ENCODE peak calls at places on chromosomes 7 and 10, in six cellular contexts. J is heart right ventricle, G is H9, K is left lung, A is hepatocyte, Z is aorta. U is an unnamed sample. For H3K4me1, the result is how much of the 10 kb centered on the place peaks cover.

GRCh38 chr10:17109475-17110207 is 20.0 kb downstream of the CUBN start:
- DNase-seq in J (no peak), Z (no peak), K (no peak), G (no peak), A (no peak), U (no peak)

GRCh38 chr7:7989985-7990761 is 21.6 kb downstream of the GLCCI1 start:
- DNase-seq in A (no peak), Z (no peak), K (no peak), G (no peak), J (no peak), U (no peak)

GRCh38 chr10:119313645-119314044 is 106.3 kb downstream of the GRK5 start:
- DNase-seq in K (no peak), Z (no peak), J (no peak), G (no peak), A (no peak), U (no peak)

GRCh38 chr10:14648936-14649335 is 125.8 kb downstream of the FAM107B start:
- DNase-seq in K (no peak), J (no peak), G (no peak), Z (no peak), A (no peak), U (no peak)

GRCh38 chr10:48692748-48693147 is 8.1 kb downstream of the WDFY4 start:
- DNase-seq in J (no peak), A (no peak), G (no peak), K (no peak), Z (no peak), U (no peak)

GRCh38 chr7:85749715-85750453 is 563.0 kb upstream of the SEMA3D start:
- DNase-seq in Z (no peak), G (peak), J (no peak), K (no peak), A (no peak), U (peak)

GRCh38 chr7:517848-518629 is 1.6 kb downstream of the PDGFA start:
- DNase-seq in Z (peak), J (peak), K (peak), A (peak), G (no peak), U (peak)

GRCh38 chr10:16904619-16905018 is 87.4 kb upstream of the RSU1 start:
- DNase-seq in G (no peak), K (no peak), J (peak), A (no peak), Z (no peak), U (no peak)

GRCh38 chr7:149822353-149822943 is 15.7 kb upstream of the ZNF862 start:
- DNase-seq in G (no peak), Z (peak), J (no peak), K (no peak), A (no peak), U (peak)

GRCh38 chr7:46201966-46202365 is 280.9 kb upstream of the IGFBP3 start:
- DNase-seq in J (no peak), A (no peak), G (no peak), K (no peak), Z (no peak), U (no peak)

GRCh38 chr7:144408116-144408515 is 4.6 kb upstream of the NOBOX start:
- DNase-seq in A (no peak), G (no peak), Z (no peak), K (no peak), J (no peak), U (no peak)

GRCh38 chr10:98855403-98856189 is 380.1 kb downstream of the HPSE2 start:
- DNase-seq in J (no peak), K (no peak), G (no peak), A (no peak), Z (no peak), U (no peak)

GRCh38 chr7:92279429-92280031 is 33.8 kb downstream of the ANKIB1 start:
- DNase-seq in G (no peak), A (no peak), J (no peak), K (no peak), Z (no peak), U (no peak)

GRCh38 chr10:110852255-110852896 is 19.4 kb upstream of the PDCD4 start:
- DNase-seq in G (no peak), Z (no peak), A (peak), J (no peak), K (no peak), U (peak)

GRCh38 chr10:78656815-78657621 is 411.7 kb upstream of the ZMIZ1 start:
- DNase-seq in Z (no peak), J (no peak), G (no peak), A (peak), K (no peak), U (peak)

GRCh38 chr7:92503767-92504166 is 24.6 kb downstream of the PEX1 start:
- DNase-seq in G (no peak), J (no peak), A (no peak), K (no peak), Z (no peak), U (no peak)

GRCh38 chr7:91020611-91021385 is 243.4 kb upstream of the FZD1 start:
- DNase-seq in Z (no peak), A (no peak), J (no peak), K (no peak), G (no peak), U (no peak)

GRCh38 chr10:60334991-60335390 is 54.7 kb downstream of the ANK3 start:
- DNase-seq in K (no peak), G (no peak), Z (no peak), J (no peak), A (no peak), U (no peak)

GRCh38 chr10:109593686-109594085 is 329.6 kb downstream of the XPNPEP1 start:
- DNase-seq in K (no peak), G (no peak), J (no peak), Z (no peak), A (no peak), U (no peak)

GRCh38 chr7:16754869-16755317 is 1.3 kb downstream of the TSPAN13 start:
- DNase-seq in J (no peak), G (no peak), Z (no peak), A (peak), K (no peak), U (no peak)

GRCh38 chr7:81690251-81690650 is 79.6 kb downstream of the HGF start:
- DNase-seq in G (peak), K (no peak), Z (no peak), J (no peak), A (no peak), U (no peak)

GRCh38 chr10:113126506-113127192 is 176.6 kb downstream of the TCF7L2 start:
- DNase-seq in G (peak), A (peak), K (peak), J (peak), Z (peak), U (peak)

GRCh38 chr7:18570890-18571478 is 75.4 kb downstream of the HDAC9 start:
- DNase-seq in Z (no peak), A (peak), K (no peak), J (no peak), G (no peak), U (no peak)

GRCh38 chr10:12720217-12720981 is 281.1 kb downstream of the CCDC3 start:
- DNase-seq in A (peak), G (no peak), Z (peak), J (peak), K (peak), U (peak)

GRCh38 chr10:102113956-102114857 is 6.0 kb downstream of the LDB1 start:
- DNase-seq in K (peak), G (peak), Z (peak), J (no peak), A (peak), U (peak)

GRCh38 chr7:111958889-111959288 is 247.3 kb downstream of the DOCK4 start:
- DNase-seq in J (no peak), K (no peak), G (no peak), A (no peak), Z (no peak), U (no peak)

GRCh38 chr7:17991866-17992648 is 35.6 kb downstream of the PRPS1L1 start:
- DNase-seq in A (no peak), K (no peak), G (peak), Z (peak), J (no peak), U (no peak)

GRCh38 chr7:23267357-23267756 is 20.8 kb downstream of the GPNMB start:
- DNase-seq in Z (no peak), J (no peak), A (no peak), G (no peak), K (no peak), U (no peak)

GRCh38 chr10:102068216-102068615 is 3.1 kb downstream of the HPS6 start:
- DNase-seq in K (no peak), Z (no peak), A (peak), J (peak), G (no peak), U (no peak)

GRCh38 chr10:88892223-88892967 is 12.3 kb downstream of the STAMBPL1 start:
- DNase-seq in A (no peak), K (no peak), G (peak), Z (no peak), J (no peak), U (no peak)

DNA sequence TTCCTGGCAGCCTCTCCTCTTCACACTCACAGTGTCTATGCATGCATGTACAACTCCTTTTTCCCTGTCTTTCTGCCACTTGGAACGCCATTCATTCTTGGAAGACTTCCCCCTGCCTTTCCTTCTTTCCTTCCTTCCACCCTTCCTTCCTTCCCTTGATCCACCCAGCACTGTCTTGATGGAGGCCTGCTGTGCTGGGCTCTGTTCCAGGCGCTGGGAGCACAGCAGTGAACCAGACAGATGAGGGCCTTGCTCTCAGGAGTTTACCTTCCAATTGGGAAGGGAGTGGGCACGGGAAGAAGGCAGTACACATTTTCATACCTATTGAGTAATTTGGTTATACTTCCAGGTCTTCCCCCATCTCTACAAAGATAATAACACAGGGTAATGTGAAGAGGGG is 114.7 kb downstream of the SH3PXD2A start:
- DNase-seq in K (no peak), J (no peak), A (no peak), G (no peak), Z (no peak), U (no peak)
- H3K27ac ChIP-seq in K (peak), J (no peak), A (no peak), G (no peak), Z (no peak), U (no peak)

GRCh38 chr10:129465796-129466702 is 992 bp upstream of the MGMT start:
- DNase-seq in J (no peak), K (no peak), Z (no peak), G (no peak), A (no peak), U (no peak)
- H3K4me1 ChIP-seq in J (under half), K (under half), Z (under half), G (under half), A (under half), U (under half)

GRCh38 chr7:28512648-28513435 is 100.5 kb downstream of the CREB5 start:
- DNase-seq in J (no peak), G (no peak), A (no peak), K (no peak), Z (no peak), U (no peak)

GRCh38 chr7:28507538-28508282 is 95.4 kb downstream of the CREB5 start:
- DNase-seq in J (no peak), G (no peak), A (no peak), Z (no peak), K (no peak), U (no peak)

GRCh38 chr7:28510022-28510367 is 97.7 kb downstream of the CREB5 start:
- DNase-seq in J (no peak), Z (no peak), G (no peak), A (no peak), K (no peak), U (no peak)

GRCh38 chr7:28505861-28506260 is 93.5 kb downstream of the CREB5 start:
- DNase-seq in J (no peak), G (no peak), A (no peak), K (no peak), Z (no peak), U (no peak)

DNA sequence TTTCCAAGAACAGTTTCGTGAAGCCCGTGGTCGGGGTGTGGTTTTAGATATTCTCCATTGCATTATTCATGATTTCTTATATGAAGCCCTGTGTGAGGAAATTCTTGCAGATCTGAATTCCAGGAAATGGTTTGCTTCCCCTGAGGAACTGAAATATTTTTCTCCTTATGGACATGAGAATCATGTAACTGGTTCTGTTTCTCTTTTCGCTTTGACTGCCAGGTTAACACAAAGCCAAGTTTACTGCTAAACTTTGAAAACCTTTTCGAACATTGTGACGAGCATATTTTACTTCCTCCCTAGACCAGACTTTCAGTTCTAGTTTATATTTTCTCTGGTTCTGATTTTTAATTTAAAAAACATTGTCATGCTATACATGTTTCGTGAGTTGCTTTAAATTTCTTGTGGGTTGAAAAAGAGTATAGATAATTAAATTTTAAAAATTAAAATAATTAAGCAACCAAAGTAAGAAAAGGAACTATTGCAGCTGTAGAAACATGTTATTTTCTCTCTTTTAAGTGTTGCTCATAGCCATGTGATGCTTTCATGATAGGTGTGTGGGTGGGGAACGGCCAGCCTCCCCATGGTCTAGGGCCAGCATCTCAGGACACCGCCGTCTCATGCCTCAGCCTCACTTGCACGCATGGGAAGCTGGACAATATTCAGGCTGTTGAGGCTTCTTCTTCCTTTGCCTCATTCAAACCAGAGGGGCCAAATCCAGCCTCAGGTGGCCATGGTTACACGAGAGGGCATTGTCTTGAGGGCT is 97.1 kb downstream of the CREB5 start:
- DNase-seq in K (peak), J (peak), Z (no peak), G (no peak), A (no peak), U (no peak)
- H3K27ac ChIP-seq in K (peak), J (no peak), Z (no peak), G (no peak), A (no peak), U (no peak)

GRCh38 chr10:513393-513792 is 176.1 kb downstream of the DIP2C start:
- DNase-seq in G (no peak), Z (no peak), J (no peak), K (no peak), A (no peak), U (peak)

GRCh38 chr10:514137-514671 is 175.3 kb downstream of the DIP2C start:
- DNase-seq in A (no peak), G (no peak), Z (no peak), K (no peak), J (no peak), U (peak)

GRCh38 chr10:517236-517635 is 172.2 kb downstream of the DIP2C start:
- DNase-seq in G (no peak), Z (no peak), J (no peak), K (no peak), A (no peak), U (no peak)

GRCh38 chr10:516766-517165 is 172.7 kb downstream of the DIP2C start:
- DNase-seq in A (no peak), G (no peak), J (no peak), Z (no peak), K (no peak), U (peak)

DNA sequence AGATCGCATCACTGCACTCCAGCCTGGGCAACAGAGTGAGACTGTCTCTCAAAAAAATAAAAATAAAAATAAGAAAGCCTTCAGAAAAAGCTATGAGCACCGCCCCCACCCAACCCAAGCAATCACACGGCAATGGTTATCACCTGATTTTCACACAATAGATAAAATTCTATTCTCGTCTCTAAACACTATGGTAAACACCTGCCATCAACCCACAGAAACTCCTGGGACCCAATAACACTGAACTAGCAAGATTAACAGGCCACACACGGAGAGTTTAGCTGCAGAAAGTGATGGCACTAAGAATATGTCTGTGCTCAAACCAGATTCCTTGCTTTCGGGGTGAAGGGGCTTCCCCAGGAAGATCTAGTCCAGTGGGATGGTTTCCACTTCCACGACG is 173.8 kb downstream of the DIP2C start:
- DNase-seq in A (no peak), K (no peak), J (no peak), Z (no peak), G (no peak), U (no peak)
- H3K4me1 ChIP-seq in A (under half), K (under half), J (under half), Z (under half), G (under half), U (under half)

GRCh38 chr7:55538538-55538937 is 33.8 kb downstream of the VOPP1 start:
- DNase-seq in J (no peak), Z (no peak), A (peak), K (no peak), G (no peak), U (no peak)

GRCh38 chr7:55540226-55540858 is 32.0 kb downstream of the VOPP1 start:
- DNase-seq in Z (no peak), K (no peak), A (no peak), J (no peak), G (no peak), U (peak)

GRCh38 chr7:55536619-55537457 is 35.5 kb downstream of the VOPP1 start:
- DNase-seq in Z (peak), J (no peak), A (no peak), K (no peak), G (no peak), U (peak)

GRCh38 chr7:55537458-55537825 is 34.9 kb downstream of the VOPP1 start:
- DNase-seq in J (no peak), Z (no peak), A (no peak), K (no peak), G (no peak), U (peak)

DNA sequence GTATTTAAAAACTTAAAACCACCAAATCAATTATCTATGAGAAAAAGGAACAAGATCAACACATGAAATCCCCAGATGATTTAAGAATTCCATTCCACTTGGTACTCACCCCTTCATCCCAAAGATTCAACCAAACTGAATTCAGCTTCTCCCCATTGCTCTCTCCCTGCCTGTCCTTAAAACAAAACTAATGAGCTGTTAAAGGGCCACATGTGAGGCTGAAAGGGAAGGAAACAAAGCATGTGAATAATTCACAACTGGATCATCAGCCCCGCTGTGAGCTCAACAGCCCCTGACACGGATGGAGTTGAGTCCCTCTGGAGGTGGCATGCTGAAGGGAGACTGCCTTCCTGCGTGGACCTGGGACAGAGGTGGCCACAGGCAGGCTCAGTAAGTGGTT is 32.9 kb downstream of the VOPP1 start:
- DNase-seq in J (no peak), A (no peak), G (peak), Z (no peak), K (no peak), U (no peak)
- H3K27ac ChIP-seq in J (no peak), A (no peak), G (no peak), Z (no peak), K (no peak), U (no peak)

GRCh38 chr7:151724920-151725584 is 151.9 kb downstream of the PRKAG2 start:
- DNase-seq in G (no peak), J (no peak), Z (peak), A (no peak), K (no peak), U (peak)
- H3K4me1 ChIP-seq in G (under half), J (half or more), Z (under half), A (under half), K (under half), U (under half)

GRCh38 chr10:121015916-121016315 is 164.8 kb downstream of the WDR11 start:
- DNase-seq in Z (no peak), A (no peak), K (no peak), G (no peak), J (no peak), U (no peak)
- H3K27ac ChIP-seq in Z (no peak), A (no peak), K (no peak), G (no peak), J (no peak), U (no peak)

DNA sequence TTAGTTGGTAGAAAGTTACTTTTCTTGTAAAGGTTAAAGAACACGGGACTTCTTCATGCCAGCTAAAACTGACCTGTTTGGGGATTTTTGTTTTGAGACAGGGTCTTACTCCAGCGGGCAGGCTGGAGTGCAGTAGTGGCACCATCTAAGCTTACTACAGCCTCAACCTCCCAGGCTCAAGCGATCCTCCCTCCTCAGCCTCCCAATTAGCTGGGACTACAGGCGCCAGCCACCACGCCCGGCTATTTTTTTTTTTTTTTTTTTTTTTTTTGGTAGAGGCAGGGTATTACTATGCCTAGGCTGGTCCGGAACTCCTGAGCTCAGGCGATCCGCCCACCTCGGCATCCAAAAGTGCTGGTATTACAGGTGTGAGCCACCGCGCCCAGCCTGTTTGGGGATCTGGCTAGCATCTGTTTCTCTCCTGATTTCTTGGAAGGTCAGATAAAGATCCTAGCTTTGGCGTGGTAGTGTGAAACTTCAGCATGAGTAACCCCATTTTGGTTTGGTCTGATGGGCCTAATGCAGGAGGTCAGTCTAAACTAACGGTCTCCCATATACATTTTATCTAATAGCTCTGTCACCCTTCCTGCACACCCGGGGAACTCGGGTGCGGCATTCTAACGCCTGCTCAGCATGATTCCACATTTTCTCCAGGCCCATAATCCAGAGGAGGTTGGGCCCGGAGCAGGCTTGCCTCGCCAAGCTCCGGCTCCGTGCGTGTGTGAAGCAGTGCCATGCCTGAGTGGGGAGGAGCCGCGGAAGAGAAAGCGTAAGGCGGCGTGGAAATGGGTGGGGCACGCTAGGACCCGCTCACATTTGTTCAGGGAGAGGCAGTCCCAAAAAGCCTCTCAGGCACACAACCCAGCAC is 1.0 kb upstream of the VDAC2 start:
- DNase-seq in J (peak), G (no peak), K (peak), A (peak), Z (peak), U (peak)
- H3K4me1 ChIP-seq in J (under half), G (under half), K (under half), A (under half), Z (under half), U (under half)